ENCODE peak calls at places on chromosomes 3 and 15, in seven cellular contexts. O is HCT116, D is HepG2, S is K562, Y is H1, F is SK-N-SH, W is GM12878. I is an unnamed sample. For H3K4me1, the result is how much of the 10 kb centered on the place peaks cover.

GRCh38 chr3:77943598-77943997 is 903.7 kb downstream of the ROBO2 start:
- DNase-seq in O (no peak), D (no peak), S (no peak), Y (no peak), F (no peak), W (no peak), I (no peak)

GRCh38 chr3:7760718-7761117 is 740.9 kb upstream of the LMCD1 start:
- DNase-seq in O (no peak), D (no peak), S (no peak), Y (no peak), F (no peak), W (no peak), I (no peak)

GRCh38 chr15:88628018-88628673 is 7.0 kb downstream of the AEN start:
- DNase-seq in O (no peak), D (no peak), S (no peak), Y (no peak), F (no peak), W (no peak), I (no peak)

GRCh38 chr3:20246662-20247061 is 60.7 kb upstream of the SGO1 start:
- DNase-seq in O (no peak), D (no peak), S (no peak), Y (no peak), F (no peak), W (peak), I (no peak)

GRCh38 chr3:195151866-195152526 is 119.0 kb downstream of the XXYLT1 start:
- DNase-seq in O (peak), D (peak), S (peak), Y (no peak), F (no peak), W (no peak), I (no peak)

GRCh38 chr15:78681306-78682012 is 40.4 kb upstream of the CHRNB4 start:
- DNase-seq in O (no peak), D (no peak), S (no peak), Y (no peak), F (peak), W (no peak), I (no peak)

GRCh38 chr3:119912220-119912619 is 130.3 kb downstream of the NR1I2 start:
- DNase-seq in O (no peak), D (no peak), S (no peak), Y (no peak), F (no peak), W (no peak), I (no peak)

GRCh38 chr15:67411491-67411890 is 109.4 kb upstream of the C15orf61 start:
- DNase-seq in O (no peak), D (no peak), S (no peak), Y (no peak), F (no peak), W (no peak), I (no peak)

GRCh38 chr15:83653639-83654378 is at the start of gene ADAMTSL3:
- DNase-seq in O (no peak), D (no peak), S (no peak), Y (peak), F (peak), W (no peak), I (peak)

GRCh38 chr3:127135241-127136023 is 57.5 kb upstream of the PRR23E start:
- DNase-seq in O (no peak), D (no peak), S (peak), Y (no peak), F (peak), W (no peak), I (no peak)

GRCh38 chr15:89404023-89404422 is 69.4 kb upstream of the POLG start:
- DNase-seq in O (no peak), D (no peak), S (no peak), Y (no peak), F (no peak), W (no peak), I (no peak)

GRCh38 chr3:194136519-194137313 is 768 bp downstream of the HES1 start:
- DNase-seq in O (no peak), D (peak), S (peak), Y (no peak), F (peak), W (no peak), I (peak)

GRCh38 chr15:25183581-25184330 is 229.0 kb downstream of the SNRPN start:
- DNase-seq in O (no peak), D (no peak), S (no peak), Y (no peak), F (no peak), W (no peak), I (no peak)

GRCh38 chr15:84684092-84684491 is 26.1 kb upstream of the NMB start:
- DNase-seq in O (no peak), D (no peak), S (no peak), Y (no peak), F (no peak), W (no peak), I (no peak)

GRCh38 chr3:134794323-134794722 is 737 bp upstream of the EPHB1 start:
- DNase-seq in O (no peak), D (no peak), S (no peak), Y (no peak), F (no peak), W (no peak), I (no peak)

GRCh38 chr3:46639221-46639620 is 26.9 kb downstream of the FAM240A start:
- DNase-seq in O (no peak), D (no peak), S (no peak), Y (no peak), F (no peak), W (no peak), I (no peak)

GRCh38 chr3:5187920-5188418 is 462 bp downstream of the EDEM1 start:
- DNase-seq in O (no peak), D (no peak), S (peak), Y (no peak), F (peak), W (no peak), I (peak)

GRCh38 chr15:43774062-43774461 is 2.7 kb downstream of the ELL3 start:
- DNase-seq in O (no peak), D (no peak), S (no peak), Y (no peak), F (no peak), W (no peak), I (no peak)

GRCh38 chr15:38536201-38536676 is 28.4 kb downstream of the RASGRP1 start:
- DNase-seq in O (no peak), D (no peak), S (no peak), Y (no peak), F (no peak), W (no peak), I (no peak)

GRCh38 chr15:90044916-90045371 is 43.8 kb downstream of the ZNF710 start:
- DNase-seq in O (no peak), D (no peak), S (no peak), Y (no peak), F (no peak), W (no peak), I (no peak)

GRCh38 chr3:185549651-185550111 is 2.7 kb downstream of the LIPH start:
- DNase-seq in O (no peak), D (peak), S (no peak), Y (no peak), F (no peak), W (no peak), I (no peak)

GRCh38 chr15:84929795-84930371 is 45.4 kb downstream of the SLC28A1 start:
- DNase-seq in O (peak), D (peak), S (peak), Y (no peak), F (peak), W (no peak), I (no peak)

GRCh38 chr3:145776782-145777408 is 384.1 kb downstream of the PLOD2 start:
- DNase-seq in O (peak), D (peak), S (peak), Y (peak), F (peak), W (peak), I (peak)

DNA sequence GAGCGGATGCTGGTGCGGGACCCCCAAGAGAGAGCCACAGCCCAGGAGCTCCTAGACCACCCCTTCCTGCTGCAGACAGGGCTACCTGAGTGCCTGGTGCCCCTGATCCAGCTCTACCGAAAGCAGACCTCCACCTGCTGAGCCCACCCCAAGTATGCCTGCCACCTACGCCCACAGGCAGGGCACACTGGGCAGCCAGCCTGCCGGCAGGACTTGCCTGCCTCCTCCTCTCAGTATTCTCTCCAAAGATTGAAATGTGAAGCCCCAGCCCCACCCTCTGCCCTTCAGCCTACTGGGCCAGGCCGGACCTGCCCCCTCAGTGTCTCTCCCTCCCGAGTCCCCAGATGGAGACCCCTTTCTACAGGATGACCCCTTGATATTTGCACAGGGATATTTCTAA is 6.9 kb downstream of the ANKRD63 start:
- DNase-seq in O (no peak), D (no peak), S (no peak), Y (no peak), F (no peak), W (no peak), I (no peak)
- TF ChIP-seq YY1 in O (no peak), D (no peak), S (no peak), Y (no peak), F (no peak), W (no peak), I (no peak)

GRCh38 chr3:12955651-12956315 is 114.4 kb upstream of the RPL32 start:
- DNase-seq in O (no peak), D (no peak), S (peak), Y (no peak), F (no peak), W (no peak), I (no peak)
- H3K4me1 ChIP-seq in O (under half), D (under half), S (half or more), Y (under half), F (half or more), W (under half), I (under half)

GRCh38 chr3:177451277-177451880 is 254.1 kb upstream of the TBL1XR1 start:
- DNase-seq in O (no peak), D (peak), S (no peak), Y (no peak), F (no peak), W (no peak), I (no peak)
- TF ChIP-seq YY1 in O (no peak), D (no peak), S (no peak), Y (no peak), F (no peak), W (no peak), I (no peak)

DNA sequence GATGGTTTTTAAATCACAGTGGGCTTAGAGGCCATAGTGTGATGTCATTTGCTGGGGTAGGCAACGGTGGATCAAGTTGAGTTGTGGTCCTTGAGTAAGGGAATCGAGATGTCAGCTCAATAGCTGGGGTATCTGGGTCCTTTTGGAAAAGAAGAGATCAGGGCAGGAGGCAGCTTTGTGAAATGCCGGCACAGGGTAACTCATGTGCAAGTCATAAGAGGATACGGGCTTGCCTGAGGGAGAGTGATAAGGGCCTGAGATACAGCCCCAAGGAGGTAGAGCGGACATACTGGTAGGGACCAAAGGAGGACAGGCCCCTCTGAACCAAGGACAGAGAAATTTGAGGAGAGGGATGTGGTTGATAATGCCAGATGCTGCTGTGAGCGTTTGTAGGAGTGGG is 4.2 kb upstream of the FAM131A start:
- DNase-seq in O (no peak), D (no peak), S (peak), Y (no peak), F (no peak), W (no peak), I (no peak)
- H3K4me1 ChIP-seq in O (under half), D (under half), S (under half), Y (under half), F (under half), W (under half), I (under half)

DNA sequence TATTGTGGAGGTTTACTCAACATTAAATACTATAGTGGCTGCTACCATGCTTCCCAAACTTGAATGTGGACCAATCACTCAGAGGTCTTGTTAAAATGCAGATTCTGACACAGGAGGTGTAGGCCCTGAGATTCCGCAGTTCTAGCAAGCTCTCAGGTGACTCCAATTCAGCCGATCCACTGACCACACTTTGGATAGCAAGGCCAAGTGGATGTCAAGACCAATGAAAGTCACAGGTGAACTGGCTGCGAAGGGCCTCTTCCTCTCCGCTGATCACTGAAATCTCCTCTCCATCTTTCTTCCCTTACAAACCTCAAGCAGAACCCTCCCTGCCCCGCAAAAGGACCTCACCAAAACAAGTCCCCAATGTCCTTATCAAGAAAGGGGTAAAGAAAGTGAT is 9.2 kb upstream of the CHST2 start:
- DNase-seq in O (no peak), D (no peak), S (no peak), Y (no peak), F (no peak), W (no peak), I (no peak)
- TF ChIP-seq YY1 in O (no peak), D (no peak), S (no peak), Y (no peak), F (no peak), W (no peak), I (no peak)

DNA sequence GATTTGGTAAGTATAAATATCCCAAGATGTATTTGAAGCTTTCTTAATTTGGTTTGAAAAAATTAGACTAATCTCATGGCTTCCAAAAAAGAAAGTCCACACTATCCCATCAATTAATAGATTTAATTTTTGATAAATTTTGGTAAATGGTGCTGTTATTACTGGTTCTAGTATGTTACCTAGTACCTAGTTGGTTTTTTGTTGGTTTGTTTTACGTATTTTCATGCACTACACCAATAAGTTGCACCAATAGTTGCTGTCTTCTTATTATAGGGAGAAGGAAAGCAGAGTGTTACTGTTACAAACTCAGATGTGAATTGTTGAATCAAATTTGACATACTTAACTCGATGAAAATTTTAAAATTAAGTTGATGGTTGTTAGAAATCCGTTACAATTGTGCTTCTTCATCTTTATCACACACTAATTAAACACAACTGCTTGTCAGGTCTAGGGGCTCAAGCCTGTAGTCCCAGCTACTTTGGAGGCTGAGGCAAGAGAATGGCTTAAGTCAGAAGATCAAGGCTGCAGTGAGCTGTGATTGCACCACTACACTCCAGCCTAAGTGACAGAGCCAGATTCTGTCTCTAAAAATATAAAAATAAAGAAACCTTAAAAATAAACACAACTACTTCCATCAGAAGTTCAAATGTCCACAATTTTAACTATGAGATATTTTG is 23.1 kb upstream of the MBNL1 start:
- DNase-seq in O (no peak), D (no peak), S (peak), Y (no peak), F (no peak), W (no peak), I (no peak)
- H3K4me1 ChIP-seq in O (under half), D (under half), S (under half), Y (under half), F (under half), W (under half), I (under half)

GRCh38 chr3:62238431-62238830 is 134.9 kb downstream of the FEZF2 start:
- DNase-seq in O (no peak), D (no peak), S (no peak), Y (no peak), F (no peak), W (no peak), I (no peak)

GRCh38 chr3:62242846-62243245 is 130.5 kb downstream of the FEZF2 start:
- DNase-seq in O (no peak), D (no peak), S (no peak), Y (no peak), F (no peak), W (no peak), I (peak)

GRCh38 chr3:62238003-62238402 is 135.3 kb downstream of the FEZF2 start:
- DNase-seq in O (no peak), D (no peak), S (no peak), Y (no peak), F (no peak), W (peak), I (no peak)

GRCh38 chr3:62237296-62237948 is 135.9 kb downstream of the FEZF2 start:
- DNase-seq in O (no peak), D (no peak), S (no peak), Y (no peak), F (no peak), W (no peak), I (no peak)

DNA sequence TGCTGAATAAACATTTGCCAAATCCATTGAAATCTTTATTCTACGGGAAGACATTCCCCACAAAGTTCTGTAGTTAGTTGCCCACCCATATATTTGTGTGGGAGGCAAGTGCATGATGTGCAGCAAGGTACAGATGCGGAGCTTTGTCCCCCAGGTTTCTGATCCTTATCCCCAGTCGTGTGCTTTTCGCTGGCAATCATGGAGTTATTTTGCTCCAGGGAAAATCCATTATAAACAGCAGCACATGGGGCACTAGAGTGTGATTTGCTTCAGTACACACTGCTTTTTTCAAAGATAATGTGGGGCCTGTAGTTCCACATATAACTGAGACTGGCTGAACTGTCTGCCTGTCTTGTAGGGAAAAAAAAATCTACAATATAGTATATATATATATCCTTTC is 132.1 kb downstream of the FEZF2 start:
- DNase-seq in O (no peak), D (no peak), S (no peak), Y (no peak), F (peak), W (no peak), I (no peak)
- TF ChIP-seq YY1 in O (no peak), D (no peak), S (no peak), Y (no peak), F (no peak), W (no peak), I (no peak)

DNA sequence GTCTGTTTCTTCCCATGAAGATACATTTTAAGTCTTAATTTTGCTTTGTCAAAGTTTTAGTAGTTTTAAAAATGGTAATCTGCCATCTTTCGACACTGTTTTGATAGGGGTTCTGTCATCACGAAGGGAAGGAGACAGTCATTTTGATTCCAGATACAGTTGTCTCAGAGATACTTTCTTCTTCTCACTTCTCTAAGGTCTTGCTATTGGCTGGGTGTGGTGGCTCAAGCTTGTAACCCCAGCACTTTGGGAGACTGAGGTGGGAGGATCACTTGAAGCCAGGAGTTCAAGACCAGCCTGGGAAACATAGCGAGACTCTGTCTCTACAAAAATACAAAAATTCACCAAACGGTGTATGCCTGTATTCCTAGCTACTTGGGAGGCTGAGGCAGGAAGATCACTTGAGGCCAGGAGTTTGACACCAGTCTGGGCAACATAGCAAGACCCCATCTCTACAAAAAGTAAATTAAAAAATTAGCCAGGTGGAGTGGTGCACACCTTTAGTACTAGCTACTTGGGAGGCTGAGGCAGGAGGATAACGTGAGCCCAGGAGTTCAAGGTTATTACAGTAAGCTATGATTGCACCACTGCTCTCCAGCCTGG is 3.3 kb downstream of the RAB8B start:
- DNase-seq in O (no peak), D (no peak), S (no peak), Y (no peak), F (no peak), W (no peak), I (no peak)
- H3K4me1 ChIP-seq in O (under half), D (under half), S (under half), Y (under half), F (under half), W (under half), I (under half)